ENCODE peak calls at places on chromosome 21, in eight cellular contexts. I is amniotic stem cell; R is NCI-H510A treated with DMSO at 0.1 percent for 48 hours; M is NCI-H460; W is activated naive CD4-positive, alpha-beta T cell treated with anti-CD3 and anti-CD28 coated beads for 36 hours; B is posterior cingulate gyrus; F is K562; S is Daoy. U is an unnamed sample.

GRCh38 chr21:31630062-31630711 is 29.3 kb upstream of the SOD1 start:
- DNase-seq in M (no peak), W (no peak), B (no peak), R (no peak), S (peak), I (no peak), F (no peak), U (no peak)

GRCh38 chr21:34974162-34974981 is 74.7 kb downstream of the RUNX1 start:
- DNase-seq in W (peak), I (no peak), M (no peak), B (no peak), F (no peak), R (no peak), S (no peak), U (no peak)

GRCh38 chr21:46126321-46127238 is 28.7 kb downstream of the COL6A2 start:
- DNase-seq in S (no peak), W (no peak), I (no peak), M (no peak), R (no peak), F (no peak), B (peak), U (no peak)

GRCh38 chr21:36747815-36748381 is 49.0 kb downstream of the SIM2 start:
- DNase-seq in R (peak), B (no peak), W (peak), S (peak), F (peak), M (peak), I (peak), U (peak)

GRCh38 chr21:34874689-34875513 is 174.2 kb downstream of the RUNX1 start:
- DNase-seq in M (no peak), W (no peak), F (no peak), S (no peak), R (no peak), B (no peak), I (no peak), U (no peak)

GRCh38 chr21:37915516-37915915 is 741 bp downstream of the KCNJ6 start:
- DNase-seq in R (no peak), F (no peak), B (no peak), W (no peak), M (no peak), I (no peak), S (no peak), U (no peak)

GRCh38 chr21:40689816-40690215 is 157.1 kb downstream of the DSCAM start:
- DNase-seq in R (no peak), W (no peak), F (no peak), M (no peak), I (no peak), S (peak), B (no peak), U (no peak)

GRCh38 chr21:42621828-42622199 is 31.6 kb upstream of the PDE9A start:
- DNase-seq in R (no peak), W (no peak), S (peak), F (no peak), B (no peak), M (no peak), I (no peak), U (peak)

GRCh38 chr21:37751268-37751975 is 164.8 kb downstream of the KCNJ6 start:
- DNase-seq in S (no peak), B (no peak), M (no peak), W (no peak), F (no peak), R (no peak), I (no peak), U (no peak)

GRCh38 chr21:44874497-44875331 is 1.2 kb upstream of the PTTG1IP start:
- DNase-seq in W (peak), B (no peak), F (no peak), I (no peak), S (no peak), M (no peak), R (no peak), U (no peak)

GRCh38 chr21:43919871-43920801 is 55.1 kb downstream of the AGPAT3 start:
- DNase-seq in B (no peak), R (no peak), I (no peak), M (no peak), W (no peak), S (no peak), F (no peak), U (no peak)

GRCh38 chr21:33325222-33326067 is 675 bp downstream of the IFNAR1 start:
- DNase-seq in W (peak), F (no peak), S (peak), M (peak), I (peak), R (peak), B (peak), U (peak)

GRCh38 chr21:33924766-33925100 is 9.1 kb upstream of the ATP5PO start:
- DNase-seq in M (no peak), F (no peak), R (no peak), W (no peak), S (no peak), B (no peak), I (no peak), U (no peak)

GRCh38 chr21:44286716-44287632 is 1.3 kb downstream of the AIRE start:
- DNase-seq in F (no peak), W (no peak), S (no peak), B (no peak), M (no peak), R (no peak), I (no peak), U (no peak)

GRCh38 chr21:37075214-37075770 is 2.2 kb downstream of the TTC3 start:
- DNase-seq in B (no peak), S (no peak), R (no peak), W (no peak), M (no peak), I (no peak), F (no peak), U (no peak)

U was measured in frontal cortex.